ENCODE peak calls at places on chromosomes 6 and 20, in five cellular contexts. P is nucleus accumbens, U is T-helper 1 cell, S is AG08396, F is GOT3. W is an unnamed sample.

GRCh38 chr20:58556961-58557360 is 41.8 kb upstream of the APCDD1L start:
- DNase-seq in P (no peak), U (no peak), S (no peak), F (no peak), W (no peak)

GRCh38 chr20:49754596-49754995 is 40.9 kb upstream of the B4GALT5 start:
- DNase-seq in P (no peak), U (no peak), S (no peak), F (no peak), W (no peak)

GRCh38 chr20:20710847-20711315 is 1.6 kb downstream of the RALGAPA2 start:
- DNase-seq in P (no peak), U (no peak), S (no peak), F (no peak), W (no peak)

GRCh38 chr6:169589699-169590257 is 112.1 kb downstream of the WDR27 start:
- DNase-seq in P (no peak), U (no peak), S (no peak), F (no peak), W (no peak)

GRCh38 chr6:44285552-44286284 is 15.5 kb downstream of the TMEM151B start:
- DNase-seq in P (no peak), U (no peak), S (peak), F (no peak), W (no peak)

GRCh38 chr6:3045369-3045768 is 22.9 kb upstream of the RIPK1 start:
- DNase-seq in P (no peak), U (no peak), S (no peak), F (no peak), W (no peak)

GRCh38 chr6:140027239-140027638 is 652.8 kb upstream of the CITED2 start:
- DNase-seq in P (no peak), U (no peak), S (no peak), F (no peak), W (no peak)

GRCh38 chr6:111552999-111553398 is 52.7 kb downstream of the TRAF3IP2 start:
- DNase-seq in P (no peak), U (no peak), S (no peak), F (no peak), W (no peak)

GRCh38 chr6:96450082-96450759 is 71.4 kb upstream of the UFL1 start:
- DNase-seq in P (no peak), U (no peak), S (no peak), F (no peak), W (peak)

GRCh38 chr6:7188492-7188891 is 80.7 kb downstream of the RREB1 start:
- DNase-seq in P (no peak), U (no peak), S (no peak), F (no peak), W (no peak)

GRCh38 chr6:12356983-12357972 is 67.1 kb downstream of the EDN1 start:
- DNase-seq in P (no peak), U (no peak), S (no peak), F (no peak), W (no peak)

GRCh38 chr20:32535316-32535952 is 49.7 kb downstream of the NOL4L start:
- DNase-seq in P (no peak), U (no peak), S (no peak), F (no peak), W (no peak)

GRCh38 chr6:161242779-161243693 is 30.8 kb downstream of the AGPAT4 start:
- DNase-seq in P (peak), U (no peak), S (no peak), F (peak), W (peak)

GRCh38 chr6:96899019-96899418 is 1.3 kb upstream of the NDUFAF4 start:
- DNase-seq in P (peak), U (no peak), S (peak), F (no peak), W (no peak)

GRCh38 chr20:24948939-24949679 is at the start of gene CST7:
- DNase-seq in P (no peak), U (peak), S (no peak), F (no peak), W (peak)

GRCh38 chr6:2940851-2941250 is 30.5 kb downstream of the SERPINB6 start:
- DNase-seq in P (no peak), U (no peak), S (no peak), F (no peak), W (no peak)

GRCh38 chr6:34792605-34793500 is 970 bp downstream of the BLTP3A start:
- DNase-seq in P (no peak), U (no peak), S (peak), F (no peak), W (no peak)

GRCh38 chr6:132388291-132388690 is 13.0 kb downstream of the MOXD1 start:
- DNase-seq in P (no peak), U (no peak), S (no peak), F (no peak), W (no peak)

GRCh38 chr20:45629496-45630100 is at the start of gene WFDC10A:
- DNase-seq in P (no peak), U (no peak), S (peak), F (no peak), W (no peak)

W was measured in upper lobe of right lung.